ENCODE peak calls at places on chromosomes 4 and X, in ten cellular contexts. S, K, N, E, I, H, M, A, Y and O are unnamed samples.

GRCh38 chrX:4674028-4674782 is 960.8 kb upstream of the PRKX start:
- DNase-seq in M (no peak), K (no peak), I (no peak), Y (no peak), H (no peak), A (no peak), S (no peak), E (no peak), N (peak), O (no peak)

GRCh38 chr4:1767770-1768366 is 25.2 kb upstream of the FGFR3 start:
- DNase-seq in K (peak), E (peak), A (no peak), S (peak), M (peak), H (no peak), Y (no peak), I (no peak), N (no peak), O (peak)

GRCh38 chr4:52841707-52842456 is 20.2 kb upstream of the RASL11B start:
- DNase-seq in E (peak), I (peak), N (peak), H (no peak), S (peak), Y (no peak), M (peak), K (no peak), A (peak), O (no peak)

GRCh38 chrX:96763608-96764007 is 79.0 kb downstream of the DIAPH2 start:
- DNase-seq in H (no peak), Y (no peak), N (no peak), S (no peak), K (no peak), I (no peak), M (no peak), A (no peak), E (no peak), O (no peak)

GRCh38 chr4:23747131-23747752 is 142.6 kb downstream of the PPARGC1A start:
- DNase-seq in Y (no peak), I (no peak), K (peak), H (no peak), A (no peak), E (peak), N (no peak), S (peak), M (no peak), O (no peak)

GRCh38 chrX:13911581-13911980 is 94.7 kb upstream of the GPM6B start:
- DNase-seq in H (no peak), M (peak), S (no peak), Y (no peak), K (no peak), A (no peak), N (no peak), E (peak), I (no peak), O (peak)

GRCh38 chr4:101527186-101527585 is 179.9 kb upstream of the PPP3CA start:
- DNase-seq in N (peak), Y (no peak), K (no peak), A (no peak), E (no peak), S (no peak), I (no peak), H (peak), M (no peak), O (no peak)

GRCh38 chrX:135382260-135382659 is 39.5 kb upstream of the SMIM10L2A start:
- DNase-seq in E (no peak), H (no peak), K (no peak), Y (no peak), S (no peak), N (no peak), A (no peak), I (no peak), M (no peak), O (no peak)

GRCh38 chr4:3294401-3295241 is 1.8 kb downstream of the RGS12 start:
- DNase-seq in E (no peak), Y (peak), I (no peak), H (no peak), A (no peak), M (no peak), K (no peak), S (peak), N (no peak), O (no peak)

GRCh38 chrX:39242187-39242586 is 440.9 kb downstream of the MID1IP1 start:
- DNase-seq in S (peak), E (no peak), K (peak), H (no peak), I (no peak), A (no peak), M (peak), Y (no peak), N (peak), O (no peak)

GRCh38 chr4:40924096-40924792 is 174.5 kb downstream of the NSUN7 start:
- DNase-seq in Y (no peak), N (no peak), E (peak), H (peak), S (peak), A (peak), M (peak), K (peak), I (peak), O (peak)

GRCh38 chr4:93066746-93067145 is 761.8 kb upstream of the ATOH1 start:
- DNase-seq in E (peak), H (no peak), M (peak), N (peak), S (no peak), I (no peak), A (no peak), K (no peak), Y (no peak), O (peak)

GRCh38 chr4:176875441-176875930 is 82.8 kb upstream of the VEGFC start:
- DNase-seq in K (no peak), H (no peak), E (no peak), N (no peak), I (no peak), Y (no peak), S (no peak), A (no peak), M (peak), O (peak)

GRCh38 chr4:168409089-168409801 is 71.0 kb downstream of the DDX60L start:
- DNase-seq in N (peak), Y (no peak), A (no peak), E (peak), M (peak), H (no peak), K (no peak), I (no peak), S (no peak), O (peak)

GRCh38 chr4:8599657-8600056 is 7.1 kb downstream of the CPZ start:
- DNase-seq in E (peak), M (peak), N (no peak), H (no peak), S (no peak), I (no peak), Y (no peak), K (no peak), A (peak), O (peak)

GRCh38 chr4:11805837-11806236 is 377.1 kb upstream of the HS3ST1 start:
- DNase-seq in Y (no peak), N (peak), I (no peak), M (peak), K (no peak), E (peak), A (no peak), H (no peak), S (no peak), O (peak)

DNA sequence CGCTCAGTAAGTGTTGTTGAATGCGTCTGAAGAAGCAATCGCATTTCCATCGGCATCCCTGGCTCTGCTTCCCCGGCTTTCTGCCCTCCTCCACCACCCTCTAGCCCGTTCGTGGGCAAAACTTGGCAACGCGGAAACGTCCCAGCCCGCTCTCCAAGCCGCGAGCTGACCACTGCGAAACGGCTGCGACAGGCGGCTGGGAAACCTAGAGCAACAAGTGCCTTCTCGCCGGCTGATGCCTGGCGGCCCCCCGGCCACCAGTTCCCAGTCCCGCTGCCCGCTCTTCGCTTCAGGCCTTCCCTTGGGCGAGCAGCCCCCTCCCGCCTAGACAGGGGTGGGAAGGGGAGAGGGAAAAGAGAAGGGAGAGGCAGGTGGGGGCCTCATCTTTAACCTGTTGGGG is 837 bp downstream of the CITED1 start:
- DNase-seq in E (no peak), A (no peak), I (no peak), S (no peak), Y (no peak), K (no peak), M (no peak), H (no peak), N (no peak), O (no peak)
- H3K4me3 ChIP-seq in E (no peak), A (peak), I (peak), S (peak), Y (peak), K (peak), M (no peak), H (no peak), N (no peak), O (no peak)

GRCh38 chrX:25002658-25003015 is 13.1 kb downstream of the ARX start:
- DNase-seq in N (no peak), I (no peak), A (peak), Y (no peak), K (no peak), H (no peak), M (no peak), E (no peak), S (no peak), O (no peak)

GRCh38 chrX:25003066-25003849 is 12.5 kb downstream of the ARX start:
- DNase-seq in I (no peak), A (peak), H (no peak), M (no peak), N (no peak), E (no peak), Y (no peak), S (no peak), K (no peak), O (no peak)

GRCh38 chrX:25004485-25005032 is 11.2 kb downstream of the ARX start:
- DNase-seq in E (no peak), S (no peak), H (no peak), K (no peak), A (peak), I (no peak), M (no peak), Y (no peak), N (no peak), O (peak)

GRCh38 chrX:25004040-25004439 is 11.7 kb downstream of the ARX start:
- DNase-seq in H (no peak), I (no peak), E (no peak), N (no peak), M (no peak), S (no peak), Y (no peak), A (no peak), K (no peak), O (no peak)

DNA sequence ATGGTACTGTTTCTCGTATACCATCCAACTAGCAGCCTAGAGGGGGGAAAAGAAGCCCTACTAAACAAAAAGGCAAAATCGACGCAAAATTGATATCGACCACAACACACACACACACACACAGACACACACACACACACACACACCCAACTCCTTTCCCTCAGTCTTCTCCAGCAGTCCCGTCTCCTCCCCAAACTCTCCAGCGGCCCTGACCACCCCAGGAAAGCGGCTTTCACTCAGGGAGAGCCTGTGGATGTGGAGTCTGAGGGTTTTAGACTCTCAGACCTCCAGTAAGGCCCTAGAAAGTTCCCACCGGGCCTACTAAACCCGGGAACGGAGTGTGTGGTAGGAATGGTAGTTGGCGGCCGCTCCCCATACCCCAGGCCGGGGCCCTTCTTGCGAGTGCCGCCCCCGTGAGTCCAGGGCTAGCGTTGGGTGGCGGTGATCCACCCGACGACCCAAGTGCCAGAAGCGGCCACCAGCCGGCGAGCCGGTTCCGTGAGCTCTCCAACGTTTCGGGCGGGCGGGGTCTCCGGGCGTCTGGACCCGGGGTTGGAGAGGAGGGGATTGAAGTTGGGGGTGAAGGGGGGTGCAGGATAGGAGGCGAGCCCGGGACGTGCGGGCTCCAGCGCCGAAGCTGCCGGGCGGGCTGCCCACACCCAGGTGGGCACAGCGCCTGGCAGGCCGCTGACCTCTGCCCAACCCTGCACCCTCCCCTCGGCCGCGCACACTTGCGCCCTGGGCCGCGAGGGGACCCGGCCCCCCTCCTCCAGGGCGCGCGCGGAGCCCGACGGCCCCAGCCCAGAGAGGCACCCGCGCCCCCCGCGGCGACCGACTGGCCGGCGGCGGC is 13.7 kb downstream of the ARX start:
- DNase-seq in E (no peak), N (no peak), K (no peak), H (no peak), A (peak), Y (no peak), M (no peak), S (no peak), I (no peak), O (no peak)
- H3K4me3 ChIP-seq in E (no peak), N (no peak), K (no peak), H (no peak), A (peak), Y (peak), M (no peak), S (peak), I (peak), O (no peak)

GRCh38 chrX:114599305-114599704 is 15.4 kb downstream of the HTR2C start:
- DNase-seq in I (no peak), K (no peak), Y (no peak), S (no peak), A (no peak), H (no peak), M (no peak), N (no peak), E (no peak), O (no peak)

GRCh38 chrX:114599903-114600302 is 16.0 kb downstream of the HTR2C start:
- DNase-seq in Y (no peak), H (no peak), S (no peak), N (no peak), I (no peak), M (no peak), K (no peak), A (no peak), E (no peak), O (no peak)
- H3K4me3 ChIP-seq in Y (no peak), H (no peak), S (no peak), N (no peak), I (no peak), M (no peak), K (no peak), A (no peak), E (no peak), O (no peak)

DNA sequence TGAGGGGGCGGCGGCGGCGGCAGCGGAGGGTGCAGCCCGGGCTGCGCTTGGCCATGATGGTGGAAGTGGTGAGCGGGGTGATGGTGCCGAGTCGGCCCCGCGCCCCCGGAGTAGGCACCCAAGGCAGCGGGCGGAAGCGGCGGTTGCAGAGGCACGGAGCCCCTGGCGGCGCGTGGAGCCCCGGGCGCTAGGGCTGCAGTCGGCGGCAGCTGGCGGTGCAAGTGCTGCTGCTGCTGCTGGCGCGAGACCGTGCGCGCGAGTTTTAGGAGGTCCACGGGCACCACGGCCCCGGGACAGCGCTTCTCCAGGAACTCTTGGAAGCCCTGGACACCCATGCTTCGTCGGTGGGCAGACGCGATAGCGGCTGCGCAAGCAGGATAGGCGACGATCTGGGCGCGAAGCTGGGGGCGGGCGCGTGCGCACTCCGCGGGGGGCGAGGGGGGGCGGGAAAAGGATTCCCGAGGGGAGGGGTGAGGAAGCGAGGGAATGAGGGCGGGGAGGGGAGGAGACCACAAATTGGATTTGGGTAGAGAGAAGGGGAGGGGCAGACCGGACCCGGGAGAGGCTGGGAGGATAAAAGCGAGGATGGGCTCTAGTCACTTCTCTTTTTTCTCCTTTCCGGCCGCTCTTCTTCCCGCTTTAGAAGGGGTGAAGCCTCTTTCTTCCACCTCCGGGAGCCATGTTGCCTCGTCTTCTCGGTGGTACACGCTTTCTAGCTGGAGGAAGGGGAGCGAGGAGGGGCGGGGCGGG is at the start of gene FAM120C:
- DNase-seq in N (peak), H (peak), A (peak), K (peak), E (peak), M (peak), S (peak), I (peak), Y (peak), O (peak)
- H3K4me3 ChIP-seq in N (peak), H (peak), A (peak), K (peak), E (peak), M (peak), S (peak), I (peak), Y (peak), O (peak)

GRCh38 chr4:110224142-110224541 is 25.7 kb upstream of the ELOVL6 start:
- DNase-seq in H (no peak), N (no peak), A (no peak), S (no peak), E (no peak), M (no peak), I (no peak), Y (no peak), K (no peak), O (no peak)

DNA sequence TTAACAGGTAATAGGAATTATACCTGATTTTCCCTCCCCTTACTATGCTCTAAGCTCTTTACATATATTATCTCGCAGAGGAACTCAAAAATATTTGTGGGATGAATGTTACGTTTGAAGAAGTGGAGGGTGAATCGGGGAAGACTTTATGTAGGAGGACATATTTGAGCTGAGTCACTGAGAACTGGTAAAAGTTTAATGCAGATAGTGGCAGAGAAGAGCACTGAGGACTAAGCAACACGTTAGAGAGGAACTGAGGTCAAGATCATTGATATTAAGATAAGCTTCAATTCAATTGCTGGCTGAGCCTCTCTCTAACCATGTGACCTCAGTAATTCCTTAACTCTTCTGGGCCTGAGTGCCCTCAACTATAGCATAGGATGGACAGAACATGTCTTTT is 26.4 kb upstream of the ELOVL6 start:
- DNase-seq in S (no peak), H (no peak), E (no peak), I (no peak), Y (no peak), K (no peak), N (no peak), A (no peak), M (no peak), O (peak)
- H3K4me3 ChIP-seq in S (no peak), H (no peak), E (no peak), I (no peak), Y (no peak), K (no peak), N (no peak), A (no peak), M (no peak), O (no peak)

DNA sequence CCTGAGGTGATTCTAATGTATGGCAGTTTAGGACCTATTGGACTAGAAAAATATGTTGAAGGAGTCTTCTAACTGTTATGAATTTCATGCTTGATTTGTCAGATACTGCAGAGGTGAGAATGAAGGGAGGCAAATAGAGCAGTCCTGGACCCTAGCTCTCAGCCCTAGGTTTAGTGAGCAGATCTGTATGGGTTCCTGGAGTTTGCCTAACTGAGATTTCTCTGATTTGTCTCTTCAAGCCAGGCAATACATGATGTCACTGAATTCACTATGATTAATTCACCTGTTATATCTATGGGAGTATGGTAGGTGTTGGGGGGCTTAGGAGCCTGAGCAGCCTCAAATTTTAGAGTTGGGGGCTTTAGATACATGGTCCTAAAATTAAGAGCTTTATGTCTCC is 2.6 kb downstream of the MND1 start:
- DNase-seq in Y (no peak), M (no peak), E (no peak), I (no peak), K (no peak), S (no peak), N (no peak), H (no peak), A (no peak), O (no peak)
- H3K4me3 ChIP-seq in Y (no peak), M (no peak), E (no peak), I (no peak), K (no peak), S (no peak), N (no peak), H (no peak), A (no peak), O (no peak)

DNA sequence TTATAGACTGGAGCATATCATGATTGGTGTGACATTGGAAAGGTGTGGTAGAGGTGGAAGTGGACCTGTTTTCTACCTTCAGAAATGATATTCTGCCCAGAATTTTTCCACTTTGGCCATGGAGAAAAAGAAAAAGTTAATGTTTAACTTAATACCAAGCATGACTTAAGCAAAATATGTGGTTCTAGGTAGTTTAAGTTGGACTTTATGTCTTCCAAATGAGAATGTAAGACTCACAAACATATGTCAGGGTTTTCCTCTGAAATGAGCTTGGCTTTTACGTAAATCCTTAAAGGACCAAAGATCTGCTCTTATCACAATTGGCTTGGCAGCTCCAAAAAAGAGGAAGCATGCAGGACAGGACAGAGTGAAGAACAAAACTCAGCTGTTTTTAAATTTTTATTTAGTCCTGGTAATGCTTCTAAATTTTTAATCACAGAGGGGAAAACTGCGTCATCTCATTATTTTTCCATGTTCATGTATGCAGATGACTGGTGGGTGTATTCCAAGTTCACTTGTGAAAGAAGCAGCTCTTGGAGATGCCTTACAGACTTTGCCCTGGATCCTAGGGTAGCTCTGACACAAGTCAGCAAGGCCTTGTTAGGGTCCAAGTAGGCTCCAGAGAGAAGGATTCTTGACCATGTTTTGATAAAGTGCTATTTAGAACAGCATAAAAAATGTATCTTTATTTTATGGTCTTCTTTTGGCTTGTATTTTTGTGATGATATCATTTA is 98.2 kb downstream of the ANK2 start:
- DNase-seq in K (no peak), I (no peak), M (no peak), N (no peak), A (no peak), H (no peak), S (no peak), E (no peak), Y (no peak), O (no peak)
- H3K4me3 ChIP-seq in K (peak), I (peak), M (no peak), N (no peak), A (peak), H (no peak), S (peak), E (no peak), Y (peak), O (no peak)